ENCODE peak calls at places on chromosome 9, in six cellular contexts. One of them, this sample, is unnamed.

GRCh38 chr9:125409637-125410521 is 148.3 kb downstream of the GAPVD1 start:
- DNase-seq in fibroblast of lung: no peak
- DNase-seq in keratinocyte: no peak
- DNase-seq in GM23338: peak
- DNase-seq in endothelial cell of umbilical vein: no peak
- DNase-seq in astrocyte: peak
- DNase-seq in this sample: peak

GRCh38 chr9:14308751-14309140 is 5.2 kb downstream of the NFIB start:
- DNase-seq in astrocyte: no peak
- DNase-seq in fibroblast of lung: peak
- DNase-seq in endothelial cell of umbilical vein: peak
- DNase-seq in keratinocyte: no peak
- DNase-seq in GM23338: no peak
- DNase-seq in this sample: no peak

GRCh38 chr9:29966247-29966646 is 2393.0 kb upstream of the C9orf72 start:
- DNase-seq in astrocyte: peak
- DNase-seq in fibroblast of lung: no peak
- DNase-seq in endothelial cell of umbilical vein: no peak
- DNase-seq in keratinocyte: no peak
- DNase-seq in GM23338: no peak
- DNase-seq in this sample: no peak

GRCh38 chr9:22446589-22446949 is at the start of gene DMRTA1:
- DNase-seq in endothelial cell of umbilical vein: peak
- DNase-seq in GM23338: peak
- DNase-seq in astrocyte: peak
- DNase-seq in keratinocyte: no peak
- DNase-seq in fibroblast of lung: peak
- DNase-seq in this sample: peak

GRCh38 chr9:129501771-129502324 is 119.1 kb downstream of the C9orf50 start:
- DNase-seq in astrocyte: no peak
- DNase-seq in GM23338: no peak
- DNase-seq in fibroblast of lung: no peak
- DNase-seq in endothelial cell of umbilical vein: no peak
- DNase-seq in keratinocyte: no peak
- DNase-seq in this sample: peak

GRCh38 chr9:88950341-88951141 is 40.7 kb upstream of the S1PR3 start:
- DNase-seq in fibroblast of lung: peak
- DNase-seq in GM23338: no peak
- DNase-seq in keratinocyte: no peak
- DNase-seq in endothelial cell of umbilical vein: peak
- DNase-seq in astrocyte: peak
- DNase-seq in this sample: peak

GRCh38 chr9:78806492-78807160 is 509.7 kb downstream of the PSAT1 start:
- DNase-seq in astrocyte: no peak
- DNase-seq in endothelial cell of umbilical vein: no peak
- DNase-seq in fibroblast of lung: no peak
- DNase-seq in keratinocyte: no peak
- DNase-seq in GM23338: no peak
- DNase-seq in this sample: no peak

GRCh38 chr9:132516301-132516700 is 66.1 kb upstream of the BARHL1 start:
- DNase-seq in fibroblast of lung: peak
- DNase-seq in GM23338: no peak
- DNase-seq in astrocyte: no peak
- DNase-seq in keratinocyte: no peak
- DNase-seq in endothelial cell of umbilical vein: no peak
- DNase-seq in this sample: no peak

GRCh38 chr9:127292415-127292814 is 27.8 kb downstream of the GARNL3 start:
- DNase-seq in keratinocyte: no peak
- DNase-seq in astrocyte: no peak
- DNase-seq in GM23338: no peak
- DNase-seq in fibroblast of lung: no peak
- DNase-seq in endothelial cell of umbilical vein: no peak
- DNase-seq in this sample: no peak

GRCh38 chr9:93127395-93127911 is 6.6 kb downstream of the NINJ1 start:
- DNase-seq in fibroblast of lung: peak
- DNase-seq in keratinocyte: no peak
- DNase-seq in endothelial cell of umbilical vein: no peak
- DNase-seq in GM23338: no peak
- DNase-seq in astrocyte: no peak
- DNase-seq in this sample: no peak

GRCh38 chr9:93617273-93617672 is 40.9 kb downstream of the PHF2 start:
- DNase-seq in endothelial cell of umbilical vein: no peak
- DNase-seq in GM23338: peak
- DNase-seq in astrocyte: no peak
- DNase-seq in keratinocyte: no peak
- DNase-seq in fibroblast of lung: no peak
- DNase-seq in this sample: no peak

GRCh38 chr9:137195525-137196220 is 4.9 kb downstream of the TPRN start:
- DNase-seq in GM23338: no peak
- DNase-seq in fibroblast of lung: no peak
- DNase-seq in endothelial cell of umbilical vein: no peak
- DNase-seq in keratinocyte: no peak
- DNase-seq in astrocyte: no peak
- DNase-seq in this sample: no peak

GRCh38 chr9:78472111-78472510 is 175.2 kb downstream of the PSAT1 start:
- DNase-seq in keratinocyte: no peak
- DNase-seq in GM23338: no peak
- DNase-seq in astrocyte: peak
- DNase-seq in fibroblast of lung: no peak
- DNase-seq in endothelial cell of umbilical vein: no peak
- DNase-seq in this sample: no peak

GRCh38 chr9:104091708-104092107 is 2.4 kb upstream of the SMC2 start:
- DNase-seq in fibroblast of lung: peak
- DNase-seq in keratinocyte: no peak
- DNase-seq in astrocyte: peak
- DNase-seq in GM23338: peak
- DNase-seq in endothelial cell of umbilical vein: peak
- DNase-seq in this sample: peak

GRCh38 chr9:136438548-136438908 is 1.1 kb downstream of the INPP5E start:
- DNase-seq in astrocyte: no peak
- DNase-seq in keratinocyte: no peak
- DNase-seq in fibroblast of lung: no peak
- DNase-seq in GM23338: peak
- DNase-seq in endothelial cell of umbilical vein: peak
- DNase-seq in this sample: peak

GRCh38 chr9:77616191-77616590 is 31.9 kb downstream of the GNA14 start:
- DNase-seq in endothelial cell of umbilical vein: peak
- DNase-seq in GM23338: no peak
- DNase-seq in keratinocyte: no peak
- DNase-seq in fibroblast of lung: no peak
- DNase-seq in astrocyte: no peak
- DNase-seq in this sample: peak

GRCh38 chr9:37466037-37466709 is 923 bp upstream of the ZBTB5 start:
- DNase-seq in GM23338: peak
- DNase-seq in endothelial cell of umbilical vein: peak
- DNase-seq in astrocyte: peak
- DNase-seq in fibroblast of lung: peak
- DNase-seq in keratinocyte: no peak
- DNase-seq in this sample: peak

GRCh38 chr9:88829276-88829675 is 162.0 kb upstream of the S1PR3 start:
- DNase-seq in fibroblast of lung: no peak
- DNase-seq in endothelial cell of umbilical vein: no peak
- DNase-seq in GM23338: no peak
- DNase-seq in keratinocyte: no peak
- DNase-seq in astrocyte: peak
- DNase-seq in this sample: no peak

GRCh38 chr9:79768199-79768598 is 196.4 kb downstream of the TLE4 start:
- DNase-seq in endothelial cell of umbilical vein: no peak
- DNase-seq in keratinocyte: no peak
- DNase-seq in astrocyte: no peak
- DNase-seq in GM23338: no peak
- DNase-seq in fibroblast of lung: peak
- DNase-seq in this sample: peak

GRCh38 chr9:72925891-72926290 is 27.0 kb downstream of the ALDH1A1 start:
- DNase-seq in keratinocyte: no peak
- DNase-seq in fibroblast of lung: no peak
- DNase-seq in endothelial cell of umbilical vein: peak
- DNase-seq in astrocyte: no peak
- DNase-seq in GM23338: no peak
- DNase-seq in this sample: no peak

GRCh38 chr9:133135193-133135745 is 14.2 kb upstream of the RALGDS start:
- DNase-seq in GM23338: no peak
- DNase-seq in keratinocyte: peak
- DNase-seq in fibroblast of lung: peak
- DNase-seq in endothelial cell of umbilical vein: peak
- DNase-seq in astrocyte: peak
- DNase-seq in this sample: peak

GRCh38 chr9:37503736-37504135 is 18.0 kb downstream of the POLR1E start:
- DNase-seq in GM23338: no peak
- DNase-seq in endothelial cell of umbilical vein: no peak
- DNase-seq in astrocyte: peak
- DNase-seq in fibroblast of lung: no peak
- DNase-seq in keratinocyte: no peak
- DNase-seq in this sample: peak

GRCh38 chr9:92270511-92270910 is 23.0 kb downstream of the IARS1 start:
- DNase-seq in keratinocyte: no peak
- DNase-seq in GM23338: no peak
- DNase-seq in astrocyte: no peak
- DNase-seq in endothelial cell of umbilical vein: no peak
- DNase-seq in fibroblast of lung: no peak
- DNase-seq in this sample: no peak

GRCh38 chr9:3879731-3880493 is 354.1 kb upstream of the RFX3 start:
- DNase-seq in fibroblast of lung: no peak
- DNase-seq in keratinocyte: no peak
- DNase-seq in astrocyte: no peak
- DNase-seq in endothelial cell of umbilical vein: no peak
- DNase-seq in GM23338: no peak
- DNase-seq in this sample: peak

GRCh38 chr9:96612105-96612965 is 7.3 kb downstream of the CDC14B start:
- DNase-seq in astrocyte: peak
- DNase-seq in endothelial cell of umbilical vein: no peak
- DNase-seq in GM23338: peak
- DNase-seq in keratinocyte: peak
- DNase-seq in fibroblast of lung: peak
- DNase-seq in this sample: peak

GRCh38 chr9:119365291-119366027 is 3.8 kb downstream of the BRINP1 start:
- DNase-seq in astrocyte: no peak
- DNase-seq in endothelial cell of umbilical vein: peak
- DNase-seq in GM23338: peak
- DNase-seq in keratinocyte: no peak
- DNase-seq in fibroblast of lung: no peak
- DNase-seq in this sample: peak

GRCh38 chr9:81860581-81860980 is 67.6 kb upstream of the SPATA31D4 start:
- DNase-seq in keratinocyte: no peak
- DNase-seq in fibroblast of lung: no peak
- DNase-seq in GM23338: no peak
- DNase-seq in astrocyte: no peak
- DNase-seq in endothelial cell of umbilical vein: no peak
- DNase-seq in this sample: no peak

GRCh38 chr9:20684865-20685696 is 1.0 kb downstream of the FOCAD start:
- DNase-seq in fibroblast of lung: peak
- DNase-seq in endothelial cell of umbilical vein: peak
- DNase-seq in astrocyte: peak
- DNase-seq in keratinocyte: no peak
- DNase-seq in GM23338: no peak
- DNase-seq in this sample: peak

GRCh38 chr9:133074111-133074651 is 12.4 kb downstream of the CEL start:
- DNase-seq in fibroblast of lung: peak
- DNase-seq in endothelial cell of umbilical vein: no peak
- DNase-seq in keratinocyte: no peak
- DNase-seq in astrocyte: peak
- DNase-seq in GM23338: no peak
- DNase-seq in this sample: peak

GRCh38 chr9:124021385-124021769 is 9.8 kb downstream of the LHX2 start:
- DNase-seq in GM23338: no peak
- DNase-seq in fibroblast of lung: no peak
- DNase-seq in keratinocyte: no peak
- DNase-seq in endothelial cell of umbilical vein: no peak
- DNase-seq in astrocyte: no peak
- DNase-seq in this sample: no peak

GRCh38 chr9:124017929-124018730 is 6.6 kb downstream of the LHX2 start:
- DNase-seq in astrocyte: no peak
- DNase-seq in keratinocyte: no peak
- DNase-seq in GM23338: peak
- DNase-seq in fibroblast of lung: no peak
- DNase-seq in endothelial cell of umbilical vein: no peak
- DNase-seq in this sample: no peak

GRCh38 chr9:124018731-124019697 is 7.4 kb downstream of the LHX2 start:
- DNase-seq in keratinocyte: no peak
- DNase-seq in astrocyte: no peak
- DNase-seq in endothelial cell of umbilical vein: no peak
- DNase-seq in GM23338: peak
- DNase-seq in fibroblast of lung: no peak
- DNase-seq in this sample: no peak

GRCh38 chr9:124020520-124021384 is 9.2 kb downstream of the LHX2 start:
- DNase-seq in fibroblast of lung: no peak
- DNase-seq in endothelial cell of umbilical vein: no peak
- DNase-seq in astrocyte: no peak
- DNase-seq in keratinocyte: no peak
- DNase-seq in GM23338: peak
- DNase-seq in this sample: no peak

GRCh38 chr9:124019771-124020519 is 8.4 kb downstream of the LHX2 start:
- DNase-seq in fibroblast of lung: no peak
- DNase-seq in astrocyte: no peak
- DNase-seq in keratinocyte: no peak
- DNase-seq in GM23338: no peak
- DNase-seq in endothelial cell of umbilical vein: no peak
- DNase-seq in this sample: no peak
- TF ChIP-seq EZH2 in fibroblast of lung: peak
- TF ChIP-seq EZH2 in astrocyte: no peak
- TF ChIP-seq EZH2 in keratinocyte: peak
- TF ChIP-seq EZH2 in GM23338: peak
- TF ChIP-seq EZH2 in endothelial cell of umbilical vein: peak
- TF ChIP-seq EZH2 in this sample: no peak

DNA sequence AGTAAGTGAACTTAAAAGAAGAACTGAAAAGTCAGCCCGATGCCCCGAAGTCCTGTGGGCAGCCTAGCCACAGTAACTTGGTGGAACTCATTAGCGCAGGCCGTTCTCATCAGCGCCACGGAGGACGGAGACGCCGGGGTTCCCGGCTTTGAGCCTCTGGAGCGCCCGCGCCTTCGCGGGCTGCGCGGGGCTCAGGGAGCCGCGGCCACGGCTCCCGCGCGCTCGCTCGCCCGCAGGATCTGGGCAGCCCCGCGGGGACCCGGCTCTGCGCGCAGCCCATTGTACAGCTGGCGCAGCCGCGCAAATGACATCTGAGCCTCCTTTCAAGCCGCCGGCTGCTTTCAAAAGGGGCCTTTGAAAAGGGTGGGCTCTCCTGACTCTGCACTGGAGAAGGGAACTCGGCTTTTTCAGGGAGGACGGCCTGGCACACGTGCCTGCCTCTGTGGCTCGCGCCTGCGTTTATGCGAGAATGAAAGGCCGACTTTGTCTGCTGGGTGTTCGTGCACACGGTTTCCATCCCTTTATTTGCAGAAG is 40.7 kb downstream of the TLR4 start:
- DNase-seq in GM23338: peak
- DNase-seq in astrocyte: peak
- DNase-seq in fibroblast of lung: no peak
- DNase-seq in endothelial cell of umbilical vein: peak
- DNase-seq in keratinocyte: no peak
- DNase-seq in this sample: peak
- H3K4me3 ChIP-seq in GM23338: peak
- H3K4me3 ChIP-seq in astrocyte: peak
- H3K4me3 ChIP-seq in fibroblast of lung: no peak
- H3K4me3 ChIP-seq in endothelial cell of umbilical vein: peak
- H3K4me3 ChIP-seq in keratinocyte: no peak
- H3K4me3 ChIP-seq in this sample: peak

GRCh38 chr9:110650261-110650660 is 18.3 kb upstream of the MUSK start:
- DNase-seq in endothelial cell of umbilical vein: no peak
- DNase-seq in fibroblast of lung: peak
- DNase-seq in keratinocyte: no peak
- DNase-seq in GM23338: no peak
- DNase-seq in astrocyte: peak
- DNase-seq in this sample: peak
- H3K4me2 ChIP-seq in endothelial cell of umbilical vein: no peak
- H3K4me2 ChIP-seq in fibroblast of lung: no peak
- H3K4me2 ChIP-seq in keratinocyte: no peak
- H3K4me2 ChIP-seq in GM23338: no peak
- H3K4me2 ChIP-seq in astrocyte: peak
- H3K4me2 ChIP-seq in this sample: peak

GRCh38 chr9:65459756-65460320 is 174.8 kb upstream of the FOXD4L5 start:
- DNase-seq in astrocyte: no peak
- DNase-seq in keratinocyte: no peak
- DNase-seq in fibroblast of lung: no peak
- DNase-seq in GM23338: no peak
- DNase-seq in endothelial cell of umbilical vein: no peak
- DNase-seq in this sample: no peak
- TF ChIP-seq EZH2 in astrocyte: no peak
- TF ChIP-seq EZH2 in keratinocyte: no peak
- TF ChIP-seq EZH2 in fibroblast of lung: no peak
- TF ChIP-seq EZH2 in GM23338: no peak
- TF ChIP-seq EZH2 in endothelial cell of umbilical vein: no peak
- TF ChIP-seq EZH2 in this sample: no peak

This sample was measured in GM23248.